ENCODE peak calls at places on chromosomes 5 and 9, in six cellular contexts. One of them, this sample, is unnamed.

GRCh38 chr9:105330755-105331154 is 86.3 kb downstream of the SLC44A1 start:
- DNase-seq in hippocampal formation: no peak
- DNase-seq in M059J: no peak
- DNase-seq in COR-L47: no peak
- DNase-seq in NCI-H446 treated with DMSO at 0.1 percent for 48 hours: no peak
- DNase-seq in stimulated activated CD4-positive, alpha-beta T cell treated with anti-CD3 and anti-CD28 coated beads, TNF-alpha, amount 100 ng/mL, for 1 hour: no peak
- DNase-seq in this sample: no peak

GRCh38 chr9:72665421-72665820 is 144.0 kb downstream of the TMC1 start:
- DNase-seq in hippocampal formation: no peak
- DNase-seq in M059J: peak; percentile 77
- DNase-seq in COR-L47: no peak
- DNase-seq in NCI-H446 treated with DMSO at 0.1 percent for 48 hours: no peak
- DNase-seq in stimulated activated CD4-positive, alpha-beta T cell treated with anti-CD3 and anti-CD28 coated beads, TNF-alpha, amount 100 ng/mL, for 1 hour: no peak
- DNase-seq in this sample: no peak

GRCh38 chr9:106974341-106974740 is 111.4 kb downstream of the ZNF462 start:
- DNase-seq in hippocampal formation: no peak
- DNase-seq in M059J: no peak
- DNase-seq in COR-L47: no peak
- DNase-seq in NCI-H446 treated with DMSO at 0.1 percent for 48 hours: no peak
- DNase-seq in stimulated activated CD4-positive, alpha-beta T cell treated with anti-CD3 and anti-CD28 coated beads, TNF-alpha, amount 100 ng/mL, for 1 hour: no peak
- DNase-seq in this sample: no peak

GRCh38 chr5:139395844-139396640 is 1.1 kb upstream of the PROB1 start:
- DNase-seq in hippocampal formation: no peak
- DNase-seq in M059J: peak; percentile 63
- DNase-seq in COR-L47: no peak
- DNase-seq in NCI-H446 treated with DMSO at 0.1 percent for 48 hours: no peak
- DNase-seq in stimulated activated CD4-positive, alpha-beta T cell treated with anti-CD3 and anti-CD28 coated beads, TNF-alpha, amount 100 ng/mL, for 1 hour: no peak
- DNase-seq in this sample: no peak

GRCh38 chr5:61340775-61341361 is 8.8 kb downstream of the ZSWIM6 start:
- DNase-seq in hippocampal formation: no peak
- DNase-seq in M059J: no peak
- DNase-seq in COR-L47: no peak
- DNase-seq in NCI-H446 treated with DMSO at 0.1 percent for 48 hours: no peak
- DNase-seq in stimulated activated CD4-positive, alpha-beta T cell treated with anti-CD3 and anti-CD28 coated beads, TNF-alpha, amount 100 ng/mL, for 1 hour: no peak
- DNase-seq in this sample: no peak

GRCh38 chr9:91428431-91428830 is 4.8 kb upstream of the NFIL3 start:
- DNase-seq in hippocampal formation: no peak
- DNase-seq in M059J: no peak
- DNase-seq in COR-L47: no peak
- DNase-seq in NCI-H446 treated with DMSO at 0.1 percent for 48 hours: no peak
- DNase-seq in stimulated activated CD4-positive, alpha-beta T cell treated with anti-CD3 and anti-CD28 coated beads, TNF-alpha, amount 100 ng/mL, for 1 hour: no peak
- DNase-seq in this sample: no peak

GRCh38 chr5:149944666-149945065 is at the start of gene PDE6A:
- DNase-seq in hippocampal formation: no peak
- DNase-seq in M059J: no peak
- DNase-seq in COR-L47: no peak
- DNase-seq in NCI-H446 treated with DMSO at 0.1 percent for 48 hours: no peak
- DNase-seq in stimulated activated CD4-positive, alpha-beta T cell treated with anti-CD3 and anti-CD28 coated beads, TNF-alpha, amount 100 ng/mL, for 1 hour: no peak
- DNase-seq in this sample: no peak

GRCh38 chr5:40390286-40391253 is 289.1 kb upstream of the PTGER4 start:
- DNase-seq in hippocampal formation: no peak
- DNase-seq in M059J: no peak
- DNase-seq in COR-L47: no peak
- DNase-seq in NCI-H446 treated with DMSO at 0.1 percent for 48 hours: no peak
- DNase-seq in stimulated activated CD4-positive, alpha-beta T cell treated with anti-CD3 and anti-CD28 coated beads, TNF-alpha, amount 100 ng/mL, for 1 hour: no peak
- DNase-seq in this sample: no peak

GRCh38 chr5:156359452-156359851 is 32.5 kb downstream of the SGCD start:
- DNase-seq in hippocampal formation: no peak
- DNase-seq in M059J: peak; percentile 4
- DNase-seq in COR-L47: no peak
- DNase-seq in NCI-H446 treated with DMSO at 0.1 percent for 48 hours: no peak
- DNase-seq in stimulated activated CD4-positive, alpha-beta T cell treated with anti-CD3 and anti-CD28 coated beads, TNF-alpha, amount 100 ng/mL, for 1 hour: no peak
- DNase-seq in this sample: no peak

This sample was measured in NCI-H2081 treated with DMSO at 0.1 percent for 48 hours.